ENCODE peak calls at places on chromosomes 7 and 10, in five cellular contexts. B is HCT116, O is H1, F is HepG2, E is K562. H is an unnamed sample.

GRCh38 chr10:122487231-122487765 is 25.9 kb downstream of the HTRA1 start:
- DNase-seq in B (no peak), E (no peak), O (no peak), F (no peak), H (no peak)

GRCh38 chr7:97006146-97006950 is 995 bp downstream of the DLX6 start:
- DNase-seq in O (peak), F (peak), E (no peak), B (no peak), H (no peak)

GRCh38 chr10:77355844-77356243 is 281.8 kb downstream of the KCNMA1 start:
- DNase-seq in F (no peak), E (no peak), O (no peak), B (no peak), H (peak)

GRCh38 chr10:61140765-61141392 is 196.9 kb upstream of the RHOBTB1 start:
- DNase-seq in E (peak), B (peak), O (no peak), F (peak), H (peak)

GRCh38 chr7:54663603-54664234 is 95.3 kb downstream of the SEC61G start:
- DNase-seq in O (peak), B (no peak), F (no peak), E (no peak), H (no peak)

GRCh38 chr10:74022941-74023629 is 25.2 kb downstream of the VCL start:
- DNase-seq in F (no peak), B (no peak), O (no peak), E (no peak), H (no peak)

GRCh38 chr10:86388119-86388704 is 21.6 kb upstream of the GRID1 start:
- DNase-seq in F (no peak), E (no peak), B (no peak), O (peak), H (no peak)

GRCh38 chr7:157043745-157044144 is 33.3 kb upstream of the MNX1 start:
- DNase-seq in E (peak), B (no peak), F (no peak), O (no peak), H (no peak)

GRCh38 chr7:22201182-22201880 is 155.6 kb downstream of the RAPGEF5 start:
- DNase-seq in F (no peak), O (no peak), E (no peak), B (no peak), H (no peak)

DNA sequence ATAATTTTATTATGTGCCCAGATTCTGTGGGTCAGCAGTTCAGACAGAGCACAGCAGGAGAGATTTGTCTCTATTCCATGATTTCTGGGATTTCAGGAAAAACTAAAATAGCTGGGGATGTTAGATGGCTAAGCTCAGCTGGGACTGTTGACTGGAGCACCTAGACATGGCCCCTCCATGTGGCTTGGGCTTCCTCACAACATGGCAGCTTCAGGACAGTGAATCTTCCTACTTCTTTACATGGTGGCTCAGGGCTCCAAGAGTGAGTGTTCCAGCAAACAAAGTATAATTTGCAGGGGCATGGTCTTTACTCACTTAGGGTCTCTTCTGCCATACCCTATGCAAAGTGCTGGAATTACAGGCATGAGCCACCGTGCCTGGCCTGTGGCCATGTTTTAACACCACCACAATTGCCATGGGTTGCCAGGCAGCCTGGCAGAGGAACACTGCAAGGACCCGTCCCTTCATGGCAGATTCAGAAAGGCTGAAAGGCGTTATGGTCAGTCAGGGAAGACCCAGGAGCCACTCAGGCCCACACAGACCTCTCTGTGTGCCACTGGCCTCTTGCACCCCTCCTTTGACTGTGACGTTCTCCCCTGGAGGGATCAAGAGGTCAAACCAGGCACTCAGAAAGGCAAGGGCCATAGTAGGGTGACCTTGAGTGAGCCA is 50.8 kb upstream of the ZMIZ1 start:
- DNase-seq in B (no peak), O (no peak), F (no peak), E (no peak), H (no peak)
- TF ChIP-seq SIN3A in B (no peak), O (no peak), F (no peak), E (no peak), H (no peak)

GRCh38 chr7:103113164-103113563 is 35.7 kb downstream of the NAPEPLD start:
- DNase-seq in F (no peak), E (no peak), B (peak), O (no peak), H (no peak)
- TF ChIP-seq SIN3A in F (no peak), E (no peak), B (no peak), O (no peak), H (no peak)

DNA sequence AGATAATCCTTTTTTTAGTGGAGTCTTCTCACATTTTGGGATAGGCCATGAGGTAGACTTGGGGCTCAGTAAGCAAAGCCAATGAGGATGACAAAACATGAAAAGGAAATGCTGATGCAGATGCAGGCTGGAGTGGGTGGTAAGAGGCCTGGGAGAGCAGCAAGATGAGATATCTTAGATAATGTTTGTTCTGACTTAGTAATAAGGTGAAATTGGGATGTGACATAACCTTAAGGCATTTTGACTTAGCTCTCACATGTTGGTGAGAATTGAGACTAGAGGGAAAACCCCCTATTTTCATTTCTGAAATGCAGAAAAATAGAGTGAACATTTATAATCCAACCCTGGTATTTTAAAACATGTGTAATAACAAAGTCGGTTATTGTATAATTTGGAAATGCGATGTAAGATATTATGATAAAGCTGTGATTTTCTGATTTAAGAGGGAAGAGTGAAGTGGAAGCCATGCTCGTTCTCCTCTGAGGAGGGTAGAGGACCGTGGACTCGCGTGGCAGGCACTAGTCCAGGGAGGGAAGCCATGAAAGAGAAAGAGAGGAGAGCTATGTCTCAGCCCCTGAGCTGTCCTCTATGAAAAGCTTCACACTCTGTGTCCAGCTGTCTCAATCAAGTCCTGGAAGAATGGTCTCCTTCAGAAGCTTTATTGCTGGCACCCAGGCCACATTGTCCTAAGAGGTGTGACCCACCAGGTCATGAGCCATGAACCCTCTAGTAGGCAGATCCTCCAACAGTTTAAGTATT is 57.3 kb downstream of the ST7 start:
- DNase-seq in O (no peak), F (no peak), E (no peak), B (no peak), H (no peak)
- TF ChIP-seq SIN3A in O (no peak), F (no peak), E (no peak), B (no peak), H (no peak)

GRCh38 chr7:115558186-115558585 is 472.4 kb downstream of the TFEC start:
- DNase-seq in E (no peak), O (no peak), F (no peak), B (no peak), H (no peak)

GRCh38 chr7:115559877-115560276 is 470.7 kb downstream of the TFEC start:
- DNase-seq in B (no peak), O (no peak), F (no peak), E (no peak), H (no peak)

DNA sequence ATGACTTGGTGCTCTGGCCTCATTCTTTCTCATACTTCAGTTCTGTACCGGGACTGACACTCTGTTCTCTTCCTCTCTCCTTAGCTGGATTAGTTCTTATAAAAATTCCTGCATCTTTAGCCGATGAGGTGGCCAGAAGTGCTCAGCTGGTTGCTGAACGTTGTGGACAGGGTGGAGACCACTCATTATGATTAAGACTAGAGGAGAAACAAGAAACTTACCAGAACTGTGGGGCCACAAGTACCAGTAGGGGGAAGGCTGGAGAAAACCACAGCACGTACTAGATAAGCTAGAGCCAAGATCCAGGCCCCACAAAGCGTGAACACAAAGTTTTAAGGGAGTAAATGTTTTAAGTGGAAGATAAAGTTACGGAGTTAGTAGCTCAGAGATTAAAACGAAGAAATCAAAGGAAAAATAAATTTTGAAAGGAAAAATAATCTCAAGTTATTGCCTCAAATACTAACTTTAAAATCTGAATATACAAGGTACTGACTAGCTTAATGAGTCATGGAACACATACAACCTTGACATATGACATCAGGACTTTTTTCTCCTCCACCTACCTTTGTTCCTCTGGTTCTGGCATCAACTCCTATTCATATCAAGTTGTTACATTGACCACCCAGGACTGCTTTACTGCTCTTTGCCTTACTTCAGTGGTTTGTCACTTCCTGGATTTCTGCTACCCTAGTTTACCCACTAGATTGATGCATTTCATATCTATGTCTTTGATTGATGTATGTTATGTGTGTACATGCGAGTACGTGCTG is 469.0 kb downstream of the TFEC start:
- DNase-seq in B (no peak), O (no peak), F (no peak), E (no peak), H (no peak)
- TF ChIP-seq SIN3A in B (no peak), O (no peak), F (no peak), E (no peak), H (no peak)

GRCh38 chr10:12476661-12477060 is 127.3 kb downstream of the CAMK1D start:
- DNase-seq in F (no peak), B (no peak), E (no peak), O (no peak), H (no peak)
- TF ChIP-seq SIN3A in F (no peak), B (no peak), E (no peak), O (no peak), H (no peak)

DNA sequence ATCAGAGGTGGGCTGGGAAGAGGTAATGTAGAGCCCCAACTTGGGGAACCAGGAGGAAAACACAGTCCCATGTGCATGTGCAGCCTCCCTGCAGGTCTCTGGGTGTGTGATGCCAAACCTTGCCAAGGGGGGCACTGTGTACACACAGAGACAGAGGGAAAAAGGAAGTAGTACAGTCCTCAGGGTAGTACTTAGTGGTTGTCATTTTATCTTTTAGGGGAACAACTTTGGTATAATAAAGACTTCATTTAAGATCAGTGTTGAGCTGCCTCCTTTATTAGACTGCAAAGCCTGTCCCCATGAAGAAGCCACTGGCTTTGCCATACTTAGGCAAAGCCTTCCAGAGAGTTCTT is 151.8 kb downstream of the CDH23 start:
- DNase-seq in O (peak), F (no peak), E (peak), B (no peak), H (no peak)
- TF ChIP-seq SIN3A in O (no peak), F (no peak), E (no peak), B (no peak), H (no peak)